ENCODE peak calls at places on chromosomes 13 and 19, in eight cellular contexts. T is upper lobe of left lung, R is esophagus muscularis mucosa, Z is transverse colon, P is SK-N-SH, G is stomach, E is GM23338, I is HepG2. V is an unnamed sample. For H3K4me1 and H3K36me3, the result is how much of the 10 kb centered on the place peaks cover.

GRCh38 chr13:33003458-33004019 is 12.7 kb upstream of the KL start:
- DNase-seq in G (no peak), I (no peak), E (no peak), R (no peak), P (no peak), Z (no peak), T (no peak), V (no peak)

GRCh38 chr19:15404097-15404779 is 14.6 kb downstream of the AKAP8L start:
- DNase-seq in G (no peak), T (peak), I (no peak), Z (no peak), E (no peak), R (no peak), P (no peak), V (no peak)

GRCh38 chr13:78215458-78215857 is 296.8 kb upstream of the EDNRB start:
- DNase-seq in P (no peak), G (no peak), I (no peak), R (no peak), T (no peak), Z (no peak), E (no peak), V (no peak)

GRCh38 chr13:31200636-31200970 is 828 bp downstream of the B3GLCT start:
- DNase-seq in G (peak), Z (peak), I (peak), E (peak), R (no peak), T (peak), P (no peak), V (peak)

GRCh38 chr19:7544626-7545025 is 9.1 kb downstream of the PNPLA6 start:
- DNase-seq in E (no peak), G (no peak), I (no peak), R (no peak), P (no peak), Z (no peak), T (peak), V (no peak)

GRCh38 chr13:62293081-62293480 is 877.4 kb upstream of the PCDH20 start:
- DNase-seq in I (no peak), E (no peak), P (no peak), R (no peak), Z (no peak), G (no peak), T (no peak), V (no peak)

GRCh38 chr19:29088761-29089160 is 124.2 kb downstream of the UQCRFS1 start:
- DNase-seq in G (no peak), R (no peak), T (no peak), I (no peak), Z (no peak), E (no peak), P (no peak), V (no peak)

GRCh38 chr19:28296506-28296905 is 916.4 kb downstream of the UQCRFS1 start:
- DNase-seq in T (no peak), P (no peak), I (no peak), G (no peak), Z (no peak), R (no peak), E (no peak), V (no peak)

GRCh38 chr13:25170554-25171107 is 1.5 kb downstream of the AMER2 start:
- DNase-seq in T (no peak), Z (no peak), E (peak), R (no peak), I (no peak), P (peak), G (no peak), V (no peak)

GRCh38 chr13:20412761-20413355 is 112.8 kb downstream of the CRYL1 start:
- DNase-seq in I (no peak), Z (no peak), R (no peak), G (no peak), P (no peak), E (peak), T (no peak), V (no peak)

GRCh38 chr13:73985789-73986188 is 148.4 kb downstream of the KLF12 start:
- DNase-seq in P (no peak), E (no peak), Z (no peak), I (no peak), R (no peak), G (no peak), T (no peak), V (no peak)

GRCh38 chr19:31316201-31316951 is 32.9 kb downstream of the TSHZ3 start:
- DNase-seq in G (no peak), P (no peak), I (no peak), Z (peak), T (peak), R (no peak), E (peak), V (no peak)

GRCh38 chr19:53868892-53869804 is 1.5 kb downstream of the MYADM start:
- DNase-seq in Z (peak), R (peak), T (peak), I (peak), P (peak), G (peak), E (peak), V (peak)

GRCh38 chr19:18612051-18612771 is 459 bp upstream of the TMEM59L start:
- DNase-seq in T (no peak), E (peak), R (no peak), I (no peak), P (no peak), G (no peak), Z (no peak), V (no peak)

GRCh38 chr13:52848455-52849190 is at the start of gene PCDH8:
- DNase-seq in R (no peak), T (no peak), P (peak), Z (no peak), E (peak), I (no peak), G (no peak), V (no peak)

GRCh38 chr19:17757125-17757524 is 5.8 kb downstream of the FCHO1 start:
- DNase-seq in E (no peak), T (peak), P (peak), Z (peak), G (peak), R (no peak), I (no peak), V (peak)

GRCh38 chr13:54928071-54928470 is 1899.5 kb downstream of the OLFM4 start:
- DNase-seq in R (no peak), E (no peak), G (no peak), T (no peak), Z (no peak), P (no peak), I (no peak), V (no peak)

GRCh38 chr19:2045501-2046045 is 5.5 kb downstream of the MKNK2 start:
- DNase-seq in G (peak), R (no peak), T (peak), I (no peak), P (no peak), Z (no peak), E (no peak), V (no peak)

GRCh38 chr19:35712910-35713845 is 4.6 kb upstream of the KMT2B start:
- DNase-seq in G (no peak), R (no peak), P (no peak), T (no peak), Z (peak), I (no peak), E (peak), V (no peak)

GRCh38 chr13:41500501-41500900 is 43.2 kb downstream of the RGCC start:
- DNase-seq in P (no peak), I (no peak), E (no peak), R (peak), T (no peak), G (no peak), Z (peak), V (no peak)

GRCh38 chr19:50460161-50460765 is 16.0 kb upstream of the EMC10 start:
- DNase-seq in I (peak), E (peak), T (no peak), P (no peak), G (no peak), Z (no peak), R (no peak), V (no peak)

GRCh38 chr19:40224342-40225148 is 1.9 kb downstream of the CCNP start:
- DNase-seq in I (no peak), P (no peak), T (no peak), Z (no peak), E (no peak), G (no peak), R (no peak), V (no peak)

GRCh38 chr19:16608290-16608704 is 19.7 kb downstream of the MED26 start:
- DNase-seq in P (no peak), E (no peak), G (no peak), T (peak), I (no peak), R (no peak), Z (peak), V (no peak)

GRCh38 chr13:32838985-32839384 is 177.2 kb upstream of the KL start:
- DNase-seq in P (no peak), R (peak), G (peak), I (peak), T (no peak), Z (no peak), E (no peak), V (peak)

GRCh38 chr19:42473686-42474085 is 30.9 kb upstream of the CXCL17 start:
- DNase-seq in E (peak), P (no peak), T (no peak), G (no peak), I (no peak), Z (no peak), R (no peak), V (no peak)

GRCh38 chr19:38852231-38853044 is 2.7 kb upstream of the HNRNPL start:
- DNase-seq in Z (peak), G (peak), E (peak), T (peak), I (no peak), R (no peak), P (peak), V (peak)

GRCh38 chr19:55255618-55256423 is 3.0 kb downstream of the PPP6R1 start:
- DNase-seq in I (peak), Z (peak), R (no peak), P (no peak), G (peak), E (no peak), T (no peak), V (no peak)

GRCh38 chr13:110214637-110215036 is 92.3 kb downstream of the COL4A1 start:
- DNase-seq in R (no peak), T (no peak), Z (no peak), P (no peak), I (no peak), G (no peak), E (no peak), V (no peak)

GRCh38 chr13:43799191-43799590 is 12.4 kb upstream of the ENOX1 start:
- DNase-seq in P (no peak), Z (no peak), I (no peak), G (no peak), E (no peak), R (no peak), T (no peak), V (no peak)

GRCh38 chr13:94710881-94711560 is 1.3 kb downstream of the SOX21 start:
- DNase-seq in T (no peak), R (peak), G (no peak), I (no peak), P (peak), Z (no peak), E (peak), V (no peak)

GRCh38 chr19:48739835-48740704 is at the start of gene RASIP1:
- DNase-seq in R (no peak), P (no peak), G (no peak), I (no peak), E (no peak), T (peak), Z (no peak), V (no peak)

GRCh38 chr13:113354831-113355610 is 8.9 kb downstream of the GRTP1 start:
- DNase-seq in Z (no peak), P (no peak), R (no peak), T (no peak), E (no peak), I (no peak), G (no peak), V (no peak)

GRCh38 chr13:98529171-98529570 is 47.7 kb downstream of the STK24 start:
- DNase-seq in E (no peak), R (no peak), P (no peak), Z (no peak), I (no peak), G (no peak), T (no peak), V (no peak)
- H3K4me1 ChIP-seq in E (under half), R (half or more), P (under half), Z (under half), I (under half), G (half or more), T (under half), V (under half)

GRCh38 chr13:45737571-45738002 is 35.5 kb downstream of the CBY2 start:
- DNase-seq in G (no peak), I (no peak), Z (no peak), P (no peak), T (no peak), R (no peak), E (peak), V (no peak)
- TF ChIP-seq POLR2AphosphoS5 in G (no peak), I (no peak), Z (no peak), P (no peak), T (no peak), R (no peak), E (no peak), V (no peak)

GRCh38 chr13:29538625-29538976 is 56.9 kb downstream of the SLC7A1 start:
- DNase-seq in P (no peak), I (no peak), E (no peak), G (no peak), R (no peak), T (no peak), Z (no peak), V (no peak)

GRCh38 chr13:29541400-29541799 is 54.1 kb downstream of the SLC7A1 start:
- DNase-seq in R (no peak), Z (no peak), E (no peak), T (no peak), P (no peak), I (no peak), G (no peak), V (no peak)

GRCh38 chr13:29539866-29540265 is 55.6 kb downstream of the SLC7A1 start:
- DNase-seq in Z (no peak), E (no peak), I (no peak), G (no peak), P (no peak), R (no peak), T (no peak), V (no peak)

GRCh38 chr13:29540334-29540733 is 55.2 kb downstream of the SLC7A1 start:
- DNase-seq in Z (no peak), I (no peak), G (no peak), T (no peak), E (peak), R (no peak), P (no peak), V (no peak)

GRCh38 chr13:29540799-29541198 is 54.7 kb downstream of the SLC7A1 start:
- DNase-seq in E (no peak), T (no peak), I (no peak), G (no peak), Z (no peak), P (no peak), R (no peak), V (no peak)
- H3K36me3 ChIP-seq in E (under half), T (under half), I (under half), G (under half), Z (under half), P (under half), R (under half), V (under half)

DNA sequence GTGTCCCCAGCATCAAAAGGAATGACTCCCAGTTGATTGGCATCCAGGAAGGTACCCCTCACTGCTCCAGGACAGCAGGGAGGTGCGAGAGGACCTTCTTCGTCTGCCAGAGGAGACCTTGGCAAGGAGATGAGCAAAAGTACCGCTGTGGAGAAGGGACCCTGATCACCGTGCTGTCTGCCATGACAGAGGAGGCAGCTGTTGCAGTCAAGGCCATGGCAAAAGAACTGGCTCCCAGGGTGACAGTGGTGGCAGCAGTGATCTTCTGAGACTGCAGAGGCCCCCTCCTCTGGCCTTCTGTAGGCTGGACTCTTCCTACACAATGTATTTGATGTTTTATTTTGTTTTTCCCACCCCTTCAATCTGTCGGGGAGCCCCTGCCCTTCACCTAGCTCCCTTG is 32.0 kb downstream of the NKPD1 start:
- DNase-seq in E (no peak), T (no peak), G (no peak), P (no peak), I (no peak), R (no peak), Z (no peak), V (no peak)
- H3K4me1 ChIP-seq in E (under half), T (under half), G (under half), P (under half), I (under half), R (under half), Z (under half), V (under half)

GRCh38 chr19:41322451-41322850 is 12.5 kb downstream of the CCDC97 start:
- DNase-seq in G (no peak), Z (no peak), R (no peak), P (no peak), E (no peak), T (no peak), I (no peak), V (no peak)
- TF ChIP-seq POLR2AphosphoS5 in G (no peak), Z (no peak), R (no peak), P (no peak), E (no peak), T (no peak), I (no peak), V (no peak)